ENCODE peak calls at places on chromosomes 3 and 15, in four cellular contexts. H, O, P and S are unnamed samples.

GRCh38 chr3:175431396-175431795 is 572.3 kb downstream of the NAALADL2 start:
- DNase-seq in H (no peak), O (no peak), P (no peak), S (no peak)

GRCh38 chr3:8338424-8338823 is 163.2 kb upstream of the LMCD1 start:
- DNase-seq in H (no peak), O (no peak), P (no peak), S (no peak)

GRCh38 chr15:51938286-51938685 is 33.3 kb downstream of the LEO1 start:
- DNase-seq in H (no peak), O (no peak), P (no peak), S (no peak)

GRCh38 chr15:36896949-36897348 is 203.4 kb downstream of the MEIS2 start:
- DNase-seq in H (no peak), O (peak; percentile 44), P (no peak), S (no peak)

GRCh38 chr3:12638105-12638504 is 25.8 kb downstream of the RAF1 start:
- DNase-seq in H (no peak), O (no peak), P (no peak), S (no peak)

GRCh38 chr15:80561500-80561899 is 133.6 kb upstream of the ABHD17C start:
- DNase-seq in H (no peak), O (no peak), P (no peak), S (no peak)

GRCh38 chr15:23497710-23498111 is 50.7 kb upstream of the GOLGA6L2 start:
- DNase-seq in H (no peak), O (peak; percentile 15), P (no peak), S (no peak)

GRCh38 chr3:178382388-178383061 is 153.7 kb upstream of the KCNMB2 start:
- DNase-seq in H (no peak), O (no peak), P (no peak), S (peak; percentile 69)

GRCh38 chr15:29270169-29270955 is 740 bp upstream of the NSMCE3 start:
- DNase-seq in H (no peak), O (no peak), P (no peak), S (no peak)

GRCh38 chr3:133996996-133997395 is 32.7 kb downstream of the SLCO2A1 start:
- DNase-seq in H (no peak), O (no peak), P (no peak), S (no peak)

GRCh38 chr3:180408654-180409053 is 193.3 kb upstream of the TTC14 start:
- DNase-seq in H (no peak), O (no peak), P (no peak), S (no peak)

GRCh38 chr3:169864270-169864669 is 5.5 kb downstream of the LRRC31 start:
- DNase-seq in H (no peak), O (no peak), P (no peak), S (no peak)

GRCh38 chr3:129016366-129016724 is 15.2 kb downstream of the EFCC1 start:
- DNase-seq in H (no peak), O (peak; percentile 54), P (no peak), S (no peak)

GRCh38 chr3:185900228-185900627 is 37.6 kb downstream of the TRA2B start:
- DNase-seq in H (peak; percentile 40), O (no peak), P (no peak), S (peak; percentile 78)

GRCh38 chr15:55194246-55194645 is 2.5 kb downstream of the RSL24D1 start:
- DNase-seq in H (no peak), O (no peak), P (no peak), S (no peak)

GRCh38 chr3:15934389-15935195 is 136.8 kb upstream of the ANKRD28 start:
- DNase-seq in H (no peak), O (no peak), P (no peak), S (no peak)

GRCh38 chr3:124083990-124084389 is 92.1 kb upstream of the ROPN1 start:
- DNase-seq in H (no peak), O (no peak), P (no peak), S (no peak)

GRCh38 chr3:174125267-174125844 is 727.8 kb downstream of the NLGN1 start:
- DNase-seq in H (no peak), O (peak; percentile 32), P (no peak), S (peak; percentile 26)

GRCh38 chr15:78675206-78675605 is 34.2 kb upstream of the CHRNB4 start:
- DNase-seq in H (no peak), O (no peak), P (no peak), S (no peak)

GRCh38 chr3:95277614-95278013 is 1214.8 kb downstream of the NSUN3 start:
- DNase-seq in H (no peak), O (no peak), P (no peak), S (no peak)

GRCh38 chr3:52534281-52535183 is 875 bp upstream of the NT5DC2 start:
- DNase-seq in H (no peak), O (peak; percentile 67), P (peak; percentile 72), S (no peak)

GRCh38 chr3:155585384-155585783 is 159.5 kb downstream of the PLCH1 start:
- DNase-seq in H (no peak), O (no peak), P (no peak), S (no peak)

GRCh38 chr3:33941804-33942203 is 143.4 kb downstream of the PDCD6IP start:
- DNase-seq in H (no peak), O (no peak), P (no peak), S (no peak)

GRCh38 chr3:194397757-194398312 is 1.2 kb downstream of the GP5 start:
- DNase-seq in H (no peak), O (no peak), P (no peak), S (no peak)

GRCh38 chr15:49135893-49136292 is 19.5 kb downstream of the COPS2 start:
- DNase-seq in H (no peak), O (no peak), P (no peak), S (peak; percentile 38)

GRCh38 chr15:49131403-49131802 is 24.0 kb downstream of the COPS2 start:
- DNase-seq in H (no peak), O (no peak), P (no peak), S (no peak)

GRCh38 chr15:49137861-49138260 is 17.5 kb downstream of the COPS2 start:
- DNase-seq in H (no peak), O (no peak), P (no peak), S (no peak)

GRCh38 chr15:49134683-49135341 is 20.6 kb downstream of the COPS2 start:
- DNase-seq in H (no peak), O (no peak), P (no peak), S (no peak)

DNA sequence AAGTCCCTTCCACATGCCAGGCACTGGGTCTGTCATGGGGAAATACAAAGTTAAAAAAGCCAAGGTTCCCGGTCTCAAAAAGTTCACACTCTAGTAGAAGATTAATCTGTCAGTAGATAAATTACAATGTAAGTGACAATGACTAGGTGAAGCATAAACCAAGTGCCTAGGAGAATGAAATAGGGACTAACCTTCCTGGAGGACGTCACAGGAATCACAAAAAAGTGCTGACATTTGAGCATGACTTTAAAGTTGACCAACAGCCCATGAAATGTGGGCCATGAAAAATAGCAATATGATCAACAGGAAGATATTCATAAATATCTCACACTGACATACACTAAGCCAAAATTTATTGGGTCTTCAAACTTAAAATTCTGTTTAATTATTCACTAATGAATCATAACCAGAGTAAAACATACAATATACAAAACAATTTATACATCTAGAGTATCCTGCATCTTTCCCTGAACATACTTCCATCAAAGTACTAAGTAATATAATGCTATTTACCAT is 20.0 kb downstream of the COPS2 start:
- DNase-seq in H (no peak), O (no peak), P (no peak), S (no peak)
- H3K4me3 ChIP-seq in H (no peak overlapping the region), O (no peak overlapping the region), P (no peak overlapping the region), S (no peak overlapping the region)

GRCh38 chr3:171514466-171514865 is 54.3 kb upstream of the TNIK start:
- DNase-seq in H (no peak), O (no peak), P (no peak), S (no peak)
- TF ChIP-seq CTCF in H (no peak), O (no peak), P (no peak), S (no peak)

GRCh38 chr3:64352596-64352989 is 127.3 kb upstream of the PRICKLE2 start:
- DNase-seq in H (no peak), O (no peak), P (no peak), S (no peak)

GRCh38 chr3:64354956-64355355 is 129.7 kb upstream of the PRICKLE2 start:
- DNase-seq in H (no peak), O (no peak), P (no peak), S (no peak)

GRCh38 chr3:64351713-64352595 is 126.7 kb upstream of the PRICKLE2 start:
- DNase-seq in H (no peak), O (no peak), P (no peak), S (no peak)

GRCh38 chr3:64354221-64354620 is 129.0 kb upstream of the PRICKLE2 start:
- DNase-seq in H (no peak), O (no peak), P (no peak), S (no peak)

DNA sequence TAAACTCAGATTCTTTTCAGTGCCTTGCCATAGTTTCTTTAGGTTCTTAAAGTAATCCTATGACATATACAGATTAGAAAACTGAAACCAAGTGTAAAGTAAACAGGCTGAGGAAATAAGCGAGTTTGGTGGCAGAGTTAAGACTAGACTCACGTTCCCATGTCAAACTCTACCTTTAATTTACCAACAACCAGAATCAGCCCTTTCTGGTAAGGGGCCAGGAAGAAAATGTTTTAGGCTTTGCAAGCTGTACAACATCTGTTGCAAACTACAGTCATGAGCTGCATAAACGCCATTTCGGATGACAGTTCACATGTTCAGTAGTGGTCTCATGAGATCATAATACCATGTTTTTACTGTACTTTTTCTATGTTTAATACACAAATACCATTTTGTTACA is 128.0 kb upstream of the PRICKLE2 start:
- DNase-seq in H (no peak), O (no peak), P (no peak), S (no peak)
- H3K4me3 ChIP-seq in H (no peak overlapping the region), O (no peak overlapping the region), P (no peak overlapping the region), S (no peak overlapping the region)

DNA sequence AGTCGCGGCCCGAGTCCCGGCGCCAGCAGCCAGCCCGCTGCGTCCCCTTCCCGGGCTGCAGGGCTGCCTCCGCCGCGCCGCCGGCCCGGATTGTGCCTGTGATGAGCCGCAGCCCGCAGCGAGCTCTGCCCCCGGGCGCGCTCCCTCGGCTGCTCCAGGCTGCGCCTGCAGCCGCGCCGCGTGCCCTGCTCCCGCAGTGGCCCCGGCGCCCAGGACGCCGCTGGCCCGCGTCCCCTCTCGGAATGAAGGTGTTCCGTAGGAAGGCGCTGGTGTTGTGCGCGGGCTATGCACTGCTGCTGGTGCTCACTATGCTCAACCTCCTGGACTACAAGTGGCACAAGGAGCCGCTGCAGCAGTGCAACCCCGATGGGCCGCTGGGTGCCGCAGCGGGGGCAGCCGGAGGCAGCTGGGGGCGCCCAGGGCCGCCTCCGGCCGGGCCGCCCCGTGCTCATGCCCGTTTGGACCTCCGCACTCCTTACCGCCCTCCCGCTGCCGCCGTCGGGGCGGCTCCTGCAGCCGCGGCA is 1.2 kb downstream of the CHST2 start:
- DNase-seq in H (peak; percentile 16), O (peak; percentile 31), P (peak; percentile 68), S (no peak)
- TF ChIP-seq CTCF in H (no peak), O (peak; percentile 25), P (no peak), S (no peak)